ENCODE peak calls at places on chromosomes 13 and 19, in nine cellular contexts. O, D, Z, X, J, Q, R, T and M are unnamed samples.

GRCh38 chr19:28578786-28579505 is 634.0 kb downstream of the UQCRFS1 start:
- DNase-seq in O (no peak), T (no peak), X (no peak), R (no peak), J (no peak), Q (no peak), Z (no peak), D (no peak), M (no peak)

GRCh38 chr13:79445968-79446645 is 34.8 kb upstream of the NDFIP2 start:
- DNase-seq in T (no peak), D (no peak), Q (no peak), X (no peak), Z (no peak), J (peak), R (no peak), O (no peak), M (no peak)

GRCh38 chr13:34462843-34463242 is 479.2 kb upstream of the NBEA start:
- DNase-seq in X (peak), T (peak), J (no peak), Q (no peak), O (peak), Z (no peak), R (peak), D (no peak), M (peak)

GRCh38 chr19:49856574-49857021 is 5.6 kb downstream of the PTOV1 start:
- DNase-seq in Q (no peak), R (no peak), T (no peak), D (no peak), Z (no peak), J (no peak), O (no peak), X (no peak), M (no peak)

GRCh38 chr13:113140677-113141590 is 17.5 kb upstream of the PROZ start:
- DNase-seq in X (no peak), R (no peak), O (no peak), D (no peak), J (no peak), T (no peak), Z (no peak), Q (no peak), M (no peak)

GRCh38 chr13:47897411-47898050 is 103.5 kb downstream of the SUCLA2 start:
- DNase-seq in Z (no peak), R (no peak), T (peak), D (no peak), J (no peak), O (peak), Q (no peak), X (peak), M (no peak)

GRCh38 chr13:77177646-77178045 is 149.2 kb downstream of the MYCBP2 start:
- DNase-seq in X (no peak), T (no peak), Q (no peak), D (no peak), R (no peak), J (no peak), O (no peak), Z (no peak), M (no peak)

GRCh38 chr19:17553256-17553655 is 2.2 kb upstream of the COLGALT1 start:
- DNase-seq in Q (peak), T (peak), J (no peak), D (no peak), Z (no peak), X (peak), O (peak), R (peak), M (peak)

GRCh38 chr19:16594681-16595091 is 22.5 kb upstream of the SLC35E1 start:
- DNase-seq in Z (no peak), D (no peak), T (no peak), X (no peak), R (no peak), O (no peak), Q (no peak), J (peak), M (no peak)

GRCh38 chr13:61592489-61592888 is 176.8 kb upstream of the PCDH20 start:
- DNase-seq in D (no peak), O (no peak), Z (no peak), Q (no peak), J (no peak), X (no peak), T (no peak), R (no peak), M (no peak)

GRCh38 chr19:28943651-28944050 is 269.3 kb downstream of the UQCRFS1 start:
- DNase-seq in J (no peak), Z (no peak), D (no peak), T (no peak), O (no peak), X (no peak), Q (no peak), R (no peak), M (no peak)

GRCh38 chr19:34298891-34299510 is 44.6 kb downstream of the GARRE1 start:
- DNase-seq in X (no peak), R (no peak), D (no peak), T (no peak), J (no peak), O (no peak), Z (no peak), Q (no peak), M (no peak)

GRCh38 chr13:51848674-51849073 is 3.7 kb upstream of the TMEM272 start:
- DNase-seq in Q (no peak), X (peak), D (no peak), O (peak), T (peak), J (no peak), Z (no peak), R (peak), M (no peak)

GRCh38 chr19:5339950-5340636 is 519 bp downstream of the PTPRS start:
- DNase-seq in D (no peak), Z (no peak), Q (no peak), O (no peak), X (no peak), R (peak), J (peak), T (no peak), M (no peak)

GRCh38 chr19:42281175-42282035 is 12.4 kb downstream of the CIC start:
- DNase-seq in D (no peak), Q (peak), X (peak), R (peak), T (peak), O (peak), J (peak), Z (no peak), M (no peak)

GRCh38 chr13:101346942-101347728 is 69.2 kb downstream of the NALCN start:
- DNase-seq in D (no peak), J (no peak), O (peak), R (peak), X (peak), T (peak), Z (no peak), Q (no peak), M (no peak)

GRCh38 chr19:48784527-48784926 is 26.3 kb downstream of the BCAT2 start:
- DNase-seq in X (peak), R (peak), J (no peak), Q (no peak), D (no peak), O (no peak), T (no peak), Z (no peak), M (no peak)

GRCh38 chr19:52007436-52007804 is 591 bp downstream of the ZNF615 start:
- DNase-seq in R (no peak), T (no peak), X (no peak), Z (peak), J (no peak), D (no peak), O (peak), Q (no peak), M (no peak)

GRCh38 chr13:77784531-77784930 is 87.0 kb downstream of the SLAIN1 start:
- DNase-seq in X (no peak), T (no peak), R (no peak), J (no peak), O (no peak), Q (no peak), Z (peak), D (no peak), M (no peak)

GRCh38 chr13:99577934-99578917 is 77.0 kb downstream of the TM9SF2 start:
- DNase-seq in D (no peak), J (no peak), T (no peak), Z (no peak), O (no peak), Q (no peak), R (peak), X (peak), M (peak)

GRCh38 chr13:27311518-27312208 is 41.0 kb downstream of the RASL11A start:
- DNase-seq in Q (no peak), O (no peak), X (no peak), T (no peak), Z (no peak), R (no peak), D (no peak), J (no peak), M (no peak)

GRCh38 chr13:69595181-69595580 is 512.4 kb upstream of the ATXN8OS start:
- DNase-seq in D (no peak), J (no peak), R (no peak), T (no peak), Z (no peak), O (no peak), Q (no peak), X (no peak), M (no peak)

GRCh38 chr19:56299688-56300087 is 15.0 kb downstream of the ZSCAN5A start:
- DNase-seq in O (no peak), R (no peak), Q (no peak), Z (no peak), T (no peak), J (no peak), D (no peak), X (no peak), M (no peak)

GRCh38 chr19:5349041-5349440 is 8.4 kb upstream of the PTPRS start:
- DNase-seq in J (no peak), X (no peak), Q (no peak), D (no peak), T (no peak), O (no peak), R (no peak), Z (peak), M (no peak)

GRCh38 chr19:35134601-35135091 is at the start of gene LGI4:
- DNase-seq in Q (no peak), O (no peak), D (no peak), J (no peak), X (peak), T (no peak), Z (no peak), R (peak), M (no peak)